ENCODE peak calls at places on chromosomes 5 and 9, in four cellular contexts. One of them, this sample, is unnamed.

GRCh38 chr9:77843088-77843985 is 188.3 kb downstream of the GNAQ start:
- DNase-seq in WTC11: peak; percentile 20
- DNase-seq in K562: peak; percentile 46
- DNase-seq in HepG2: no peak
- DNase-seq in this sample: no peak

GRCh38 chr5:150000990-150001659 is 586 bp downstream of the HMGXB3 start:
- DNase-seq in WTC11: peak; percentile 60
- DNase-seq in K562: peak; percentile 59
- DNase-seq in HepG2: no peak
- DNase-seq in this sample: no peak

GRCh38 chr9:93261281-93261680 is 77.3 kb downstream of the WNK2 start:
- DNase-seq in WTC11: no peak
- DNase-seq in K562: no peak
- DNase-seq in HepG2: no peak
- DNase-seq in this sample: no peak

GRCh38 chr5:88660947-88661869 is 221.8 kb downstream of the MEF2C start:
- DNase-seq in WTC11: peak; percentile 97
- DNase-seq in K562: peak; percentile 56
- DNase-seq in HepG2: no peak
- DNase-seq in this sample: no peak

GRCh38 chr5:59380350-59380951 is 513.1 kb downstream of the PDE4D start:
- DNase-seq in WTC11: no peak
- DNase-seq in K562: peak; percentile 13
- DNase-seq in HepG2: peak; percentile 50
- DNase-seq in this sample: peak; percentile 76

GRCh38 chr5:128920345-128921215 is 44.7 kb upstream of the SLC27A6 start:
- DNase-seq in WTC11: no peak
- DNase-seq in K562: no peak
- DNase-seq in HepG2: no peak
- DNase-seq in this sample: no peak

GRCh38 chr5:53071738-53072137 is 37.8 kb downstream of the MOCS2 start:
- DNase-seq in WTC11: no peak
- DNase-seq in K562: no peak
- DNase-seq in HepG2: no peak
- DNase-seq in this sample: no peak

GRCh38 chr5:143147918-143148317 is 255.6 kb downstream of the NR3C1 start:
- DNase-seq in WTC11: no peak
- DNase-seq in K562: no peak
- DNase-seq in HepG2: no peak
- DNase-seq in this sample: no peak

GRCh38 chr5:100790170-100790665 is 112.9 kb downstream of the ST8SIA4 start:
- DNase-seq in WTC11: peak; percentile 22
- DNase-seq in K562: peak; percentile 4
- DNase-seq in HepG2: no peak
- DNase-seq in this sample: no peak

GRCh38 chr9:93576296-93577044 is at the start of gene PHF2:
- DNase-seq in WTC11: no peak
- DNase-seq in K562: peak; percentile 34
- DNase-seq in HepG2: no peak
- DNase-seq in this sample: no peak

GRCh38 chr5:59840200-59840601 is 53.3 kb downstream of the PDE4D start:
- DNase-seq in WTC11: no peak
- DNase-seq in K562: no peak
- DNase-seq in HepG2: peak; percentile 20
- DNase-seq in this sample: no peak

GRCh38 chr5:1435369-1435768 is 9.9 kb downstream of the SLC6A3 start:
- DNase-seq in WTC11: no peak
- DNase-seq in K562: no peak
- DNase-seq in HepG2: no peak
- DNase-seq in this sample: no peak

GRCh38 chr9:17793713-17794622 is 215.1 kb downstream of the SH3GL2 start:
- DNase-seq in WTC11: no peak
- DNase-seq in K562: peak; percentile 40
- DNase-seq in HepG2: peak; percentile 27
- DNase-seq in this sample: no peak

GRCh38 chr5:96973561-96974401 is 37.9 kb downstream of the LNPEP start:
- DNase-seq in WTC11: no peak
- DNase-seq in K562: no peak
- DNase-seq in HepG2: no peak
- DNase-seq in this sample: no peak

GRCh38 chr5:112276996-112277395 is 142.1 kb downstream of the EPB41L4A start:
- DNase-seq in WTC11: peak; percentile 20
- DNase-seq in K562: no peak
- DNase-seq in HepG2: no peak
- DNase-seq in this sample: no peak

DNA sequence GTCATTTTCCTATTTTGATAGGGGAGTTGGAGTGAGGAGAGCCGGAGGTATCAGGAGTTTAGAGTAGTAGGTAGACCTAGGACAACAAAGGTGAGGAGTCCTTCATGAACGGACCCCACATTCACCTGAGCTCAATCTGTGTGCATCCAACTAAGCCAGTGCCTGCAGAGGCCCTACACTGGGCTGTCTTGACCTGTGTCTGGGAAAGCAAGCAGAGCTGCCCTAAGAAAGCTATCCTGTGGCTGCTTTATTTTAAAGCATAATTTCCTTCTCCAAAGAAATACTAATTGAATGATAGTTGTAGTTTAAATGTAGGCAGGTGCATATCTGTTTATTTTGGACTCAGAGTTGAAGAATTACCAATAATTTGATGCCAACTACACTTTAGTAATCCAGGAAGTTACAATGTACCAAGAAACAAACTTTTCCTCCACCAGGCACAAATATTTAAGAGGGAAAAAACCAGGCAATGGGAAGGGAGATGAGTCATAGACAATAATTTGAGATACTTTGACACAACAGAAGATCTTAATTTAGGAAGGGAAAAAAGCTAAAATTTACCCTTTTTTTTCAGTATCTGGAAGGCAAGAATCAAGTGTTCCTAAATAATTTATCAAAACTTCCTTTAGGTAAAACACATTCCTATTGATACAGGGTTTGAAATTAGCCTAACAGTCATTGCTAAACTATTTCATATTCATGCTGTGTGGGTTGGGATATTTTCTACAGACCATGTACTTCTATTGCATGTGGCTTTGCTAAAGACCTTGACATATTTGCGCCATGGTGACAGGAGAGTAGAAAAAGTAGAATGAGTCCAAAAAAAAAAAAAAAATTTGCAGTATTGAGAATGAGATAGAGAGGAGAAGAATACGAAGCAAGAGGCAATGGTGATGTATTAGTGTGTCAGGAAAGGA is 376.6 kb upstream of the TUSC1 start:
- DNase-seq in WTC11: no peak
- DNase-seq in K562: no peak
- DNase-seq in HepG2: no peak
- DNase-seq in this sample: no peak
- TF ChIP-seq CREM in WTC11: no peak
- TF ChIP-seq CREM in K562: no peak
- TF ChIP-seq CREM in HepG2: no peak
- TF ChIP-seq CREM in this sample: no peak

GRCh38 chr9:114290561-114290986 is 32.3 kb upstream of the ORM1 start:
- DNase-seq in WTC11: no peak
- DNase-seq in K562: no peak
- DNase-seq in HepG2: no peak
- DNase-seq in this sample: no peak

GRCh38 chr9:114289571-114290481 is 33.1 kb upstream of the ORM1 start:
- DNase-seq in WTC11: no peak
- DNase-seq in K562: no peak
- DNase-seq in HepG2: no peak
- DNase-seq in this sample: no peak

GRCh38 chr9:114289106-114289505 is 33.8 kb upstream of the ORM1 start:
- DNase-seq in WTC11: no peak
- DNase-seq in K562: no peak
- DNase-seq in HepG2: no peak
- DNase-seq in this sample: no peak

GRCh38 chr9:114291886-114292590 is 30.9 kb upstream of the ORM1 start:
- DNase-seq in WTC11: no peak
- DNase-seq in K562: no peak
- DNase-seq in HepG2: no peak
- DNase-seq in this sample: no peak

DNA sequence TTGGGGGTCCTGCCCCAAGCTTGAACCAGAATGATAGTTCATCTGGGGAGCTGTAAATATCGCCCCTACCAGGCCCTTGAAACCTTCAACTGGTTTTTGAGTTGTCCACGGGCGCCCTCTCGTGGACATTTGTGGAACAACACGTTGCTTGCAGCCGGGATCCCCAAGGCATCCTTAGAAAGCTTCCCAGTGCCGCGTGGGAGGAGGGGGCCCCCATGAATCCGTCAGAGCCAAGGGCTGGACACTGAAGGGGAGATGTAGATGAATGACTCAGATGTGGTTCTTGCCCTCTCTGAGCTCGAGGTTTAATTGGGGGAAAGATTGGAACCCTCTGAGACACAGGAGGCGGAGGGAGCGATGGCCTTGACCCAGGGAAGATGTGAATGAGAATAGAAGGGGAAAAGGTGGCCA is 31.8 kb upstream of the ORM1 start:
- DNase-seq in WTC11: peak; percentile 88
- DNase-seq in K562: peak; percentile 75
- DNase-seq in HepG2: peak; percentile 61
- DNase-seq in this sample: no peak
- TF ChIP-seq CREM in WTC11: no peak
- TF ChIP-seq CREM in K562: no peak
- TF ChIP-seq CREM in HepG2: no peak
- TF ChIP-seq CREM in this sample: no peak

DNA sequence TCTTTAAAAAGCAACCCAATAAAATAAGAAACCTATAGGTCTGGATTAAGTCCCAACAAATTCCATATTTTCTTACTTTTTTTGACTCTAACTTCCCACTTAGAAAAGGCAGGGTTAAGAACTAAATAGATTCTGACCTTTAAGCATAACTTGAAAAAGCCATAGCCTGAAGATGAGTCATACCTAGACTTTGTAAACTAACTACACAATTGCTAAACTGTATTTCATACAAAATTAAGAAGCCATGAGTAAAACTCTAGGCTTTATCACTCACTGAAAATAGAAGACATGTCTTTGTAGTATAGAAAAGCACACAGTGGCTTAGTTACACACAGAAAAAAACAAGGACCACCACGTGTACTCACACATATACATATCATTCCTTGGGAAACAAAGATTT is 51.5 kb downstream of the MLLT3 start:
- DNase-seq in WTC11: no peak
- DNase-seq in K562: no peak
- DNase-seq in HepG2: peak; percentile 64
- DNase-seq in this sample: no peak
- TF ChIP-seq CREM in WTC11: no peak
- TF ChIP-seq CREM in K562: no peak
- TF ChIP-seq CREM in HepG2: no peak
- TF ChIP-seq CREM in this sample: no peak

GRCh38 chr5:73380710-73381586 is 67.6 kb downstream of the FOXD1 start:
- DNase-seq in WTC11: no peak
- DNase-seq in K562: no peak
- DNase-seq in HepG2: no peak
- DNase-seq in this sample: no peak

GRCh38 chr5:73380052-73380451 is 68.5 kb downstream of the FOXD1 start:
- DNase-seq in WTC11: no peak
- DNase-seq in K562: no peak
- DNase-seq in HepG2: no peak
- DNase-seq in this sample: no peak

GRCh38 chr5:73381587-73382411 is 66.8 kb downstream of the FOXD1 start:
- DNase-seq in WTC11: peak; percentile 46
- DNase-seq in K562: no peak
- DNase-seq in HepG2: no peak
- DNase-seq in this sample: no peak

GRCh38 chr5:73384861-73385260 is 63.7 kb downstream of the FOXD1 start:
- DNase-seq in WTC11: no peak
- DNase-seq in K562: no peak
- DNase-seq in HepG2: no peak
- DNase-seq in this sample: no peak

GRCh38 chr5:73382412-73382795 is 66.2 kb downstream of the FOXD1 start:
- DNase-seq in WTC11: peak; percentile 46
- DNase-seq in K562: no peak
- DNase-seq in HepG2: no peak
- DNase-seq in this sample: no peak
- TF ChIP-seq CREM in WTC11: no peak
- TF ChIP-seq CREM in K562: no peak
- TF ChIP-seq CREM in HepG2: no peak
- TF ChIP-seq CREM in this sample: no peak

GRCh38 chr9:121807918-121808278 is 156.5 kb downstream of the DAB2IP start:
- DNase-seq in WTC11: no peak
- DNase-seq in K562: no peak
- DNase-seq in HepG2: no peak
- DNase-seq in this sample: no peak
- TF ChIP-seq CREM in WTC11: no peak
- TF ChIP-seq CREM in K562: no peak
- TF ChIP-seq CREM in HepG2: no peak
- TF ChIP-seq CREM in this sample: no peak

DNA sequence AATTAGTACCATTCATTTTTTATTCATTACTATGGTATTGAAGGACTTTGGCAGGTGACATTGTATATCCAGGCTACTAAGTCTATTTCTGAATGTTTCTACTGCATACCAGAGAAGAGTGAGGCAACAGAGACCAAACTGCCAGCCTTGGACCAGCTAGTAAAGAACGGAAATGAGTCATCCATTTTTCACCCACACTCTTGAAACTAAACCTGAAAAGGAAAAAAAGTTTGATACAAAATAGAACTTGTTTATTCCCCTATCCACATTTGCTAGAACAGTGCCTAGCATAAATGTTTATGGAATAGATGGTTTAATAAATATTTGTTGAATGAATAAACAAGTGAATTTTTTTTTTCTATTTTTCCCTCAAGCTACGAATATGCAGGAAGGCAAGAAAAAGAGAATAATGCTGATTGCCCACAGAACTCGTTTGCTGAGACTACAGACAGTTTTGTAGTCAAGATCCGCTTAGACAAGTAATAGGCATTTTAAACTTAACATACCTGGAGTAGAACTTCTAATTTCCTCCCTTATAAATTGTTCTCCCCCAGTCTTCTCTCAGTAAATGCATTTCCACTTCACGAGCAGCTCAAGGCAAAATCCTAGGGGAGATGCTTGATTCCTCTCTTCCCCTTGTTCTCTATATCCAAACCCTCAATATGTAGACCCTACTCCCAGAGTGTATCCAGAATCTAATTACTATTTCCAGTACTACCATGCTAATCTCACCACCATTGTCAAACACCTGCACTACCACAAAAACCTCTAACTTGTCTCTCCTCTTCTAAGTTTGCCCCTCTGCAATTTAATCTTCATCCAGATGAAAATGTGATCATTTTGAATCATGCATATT is 146.1 kb upstream of the RASA1 start:
- DNase-seq in WTC11: no peak
- DNase-seq in K562: peak; percentile 53
- DNase-seq in HepG2: peak; percentile 16
- DNase-seq in this sample: peak; percentile 75
- TF ChIP-seq CREM in WTC11: no peak
- TF ChIP-seq CREM in K562: no peak
- TF ChIP-seq CREM in HepG2: no peak
- TF ChIP-seq CREM in this sample: peak; percentile 66

DNA sequence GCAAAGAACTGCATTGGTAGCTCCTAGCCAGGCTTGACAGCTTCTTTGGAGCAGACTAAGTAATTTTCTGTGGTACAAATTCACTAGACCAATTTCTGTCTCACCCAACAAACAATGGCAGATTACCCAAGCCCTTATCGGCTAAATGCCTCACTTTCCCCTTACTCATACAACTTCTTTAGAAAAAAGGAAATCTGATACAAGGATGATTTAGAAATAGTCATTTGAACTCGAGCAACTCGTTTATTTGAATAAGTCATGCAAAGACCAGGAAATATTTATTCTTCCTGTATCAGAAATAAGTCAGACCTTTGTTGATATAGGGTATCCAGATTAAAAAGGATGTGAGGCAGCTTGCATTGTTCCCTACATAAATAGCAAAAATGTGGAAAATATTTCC is 170.4 kb upstream of the CDH6 start:
- DNase-seq in WTC11: no peak
- DNase-seq in K562: no peak
- DNase-seq in HepG2: no peak
- DNase-seq in this sample: no peak
- TF ChIP-seq CREM in WTC11: no peak
- TF ChIP-seq CREM in K562: no peak
- TF ChIP-seq CREM in HepG2: no peak
- TF ChIP-seq CREM in this sample: no peak

This sample was measured in GM12878.